ENCODE peak calls at places on chromosomes 13 and 19, in seven cellular contexts. E is epithelial cell of esophagus, H is T-helper 9 cell, W is NCI-H146, I is LHCN-M2, M is T follicular helper cell, Y is activated T-cell treated with anti-CD3 and anti-CD28 coated beads for 1 hour. A is an unnamed sample.

GRCh38 chr13:32748305-32748704 is 162.1 kb downstream of the PDS5B start:
- DNase-seq in Y (no peak), M (no peak), E (no peak), I (no peak), W (no peak), H (no peak), A (no peak)

GRCh38 chr13:106129273-106129672 is 406.2 kb downstream of the EFNB2 start:
- DNase-seq in M (no peak), I (no peak), E (peak), H (no peak), Y (no peak), W (no peak), A (peak)

GRCh38 chr19:3618144-3618810 is 8.3 kb downstream of the CACTIN start:
- DNase-seq in E (peak), W (no peak), I (peak), Y (peak), H (peak), M (peak), A (no peak)

GRCh38 chr19:13459351-13459750 is 46.9 kb downstream of the CACNA1A start:
- DNase-seq in H (no peak), Y (no peak), I (no peak), E (no peak), W (no peak), M (no peak), A (no peak)

GRCh38 chr13:42215578-42216421 is 56.2 kb upstream of the AKAP11 start:
- DNase-seq in H (no peak), W (peak), E (peak), Y (peak), I (peak), M (no peak), A (no peak)

GRCh38 chr19:49690073-49690655 is 752 bp upstream of the CPT1C start:
- DNase-seq in E (no peak), Y (no peak), M (no peak), H (no peak), I (no peak), W (peak), A (no peak)

GRCh38 chr19:50250450-50251136 is 47.2 kb downstream of the MYH14 start:
- DNase-seq in I (no peak), Y (no peak), W (no peak), E (no peak), H (no peak), M (no peak), A (no peak)

GRCh38 chr13:57739791-57740190 is 108.2 kb downstream of the PCDH17 start:
- DNase-seq in I (no peak), E (no peak), W (no peak), H (no peak), M (no peak), Y (no peak), A (no peak)

GRCh38 chr13:58953638-58954037 is 1210.1 kb downstream of the DIAPH3 start:
- DNase-seq in H (no peak), W (no peak), Y (no peak), E (no peak), I (peak), M (no peak), A (no peak)

A was measured in PC-9.